ENCODE peak calls at places on chromosome 2, in five cellular contexts. X is activated T-cell treated with anti-CD3 and anti-CD28 coated beads, Interleukin-2, amount 50 U/mL, for 72 hours; K is AG09319; U is stimulated activated CD4-positive, alpha-beta T cell treated with anti-CD3 and anti-CD28 coated beads, TNF-alpha, amount 100 ng/mL, for 4 hours; R is NCI-H774. L is an unnamed sample.

GRCh38 chr2:88880441-88880953 is 189.0 kb downstream of the RPIA start:
- DNase-seq in U (peak), X (peak), R (peak), K (peak), L (peak)

GRCh38 chr2:30899655-30900054 is 92.4 kb upstream of the CAPN13 start:
- DNase-seq in U (no peak), X (no peak), R (no peak), K (no peak), L (no peak)

GRCh38 chr2:127064642-127065250 is 42.2 kb downstream of the BIN1 start:
- DNase-seq in U (peak), R (no peak), X (peak), K (peak), L (peak)

GRCh38 chr2:182616471-182617393 is 99.3 kb upstream of the DNAJC10 start:
- DNase-seq in X (no peak), U (no peak), R (no peak), K (peak), L (no peak)

GRCh38 chr2:164522561-164522981 is 98.7 kb downstream of the GRB14 start:
- DNase-seq in R (no peak), K (no peak), U (no peak), X (no peak), L (no peak)

GRCh38 chr2:216426938-216427337 is 14.7 kb downstream of the SMARCAL1 start:
- DNase-seq in K (no peak), R (no peak), U (no peak), X (no peak), L (no peak)

GRCh38 chr2:230254152-230254881 is 28.8 kb downstream of the SP140 start:
- DNase-seq in U (no peak), X (peak), K (no peak), R (no peak), L (no peak)

GRCh38 chr2:10390369-10390801 is 57.7 kb downstream of the ODC1 start:
- DNase-seq in R (no peak), U (no peak), X (no peak), K (no peak), L (no peak)

GRCh38 chr2:100968146-100969145 is 33.6 kb upstream of the RPL31 start:
- DNase-seq in K (no peak), U (no peak), X (no peak), R (no peak), L (no peak)

GRCh38 chr2:233247744-233248143 is 3.7 kb upstream of the ATG16L1 start:
- DNase-seq in U (peak), X (peak), R (no peak), K (no peak), L (no peak)

GRCh38 chr2:215499330-215499729 is 63.5 kb upstream of the FN1 start:
- DNase-seq in R (no peak), U (no peak), X (no peak), K (no peak), L (no peak)

GRCh38 chr2:53202063-53202462 is 565.5 kb upstream of the CHAC2 start:
- DNase-seq in R (peak), X (no peak), U (no peak), K (peak), L (peak)

GRCh38 chr2:201130524-201131186 is 14.7 kb downstream of the CFLAR start:
- DNase-seq in K (no peak), U (no peak), R (no peak), X (peak), L (peak)

GRCh38 chr2:85741811-85742507 is 11.8 kb upstream of the ATOH8 start:
- DNase-seq in K (peak), R (no peak), X (no peak), U (no peak), L (no peak)

GRCh38 chr2:73920577-73921545 is 5.8 kb upstream of the DGUOK start:
- DNase-seq in K (no peak), X (peak), R (peak), U (no peak), L (peak)

GRCh38 chr2:237326250-237327171 is 87.5 kb downstream of the COL6A3 start:
- DNase-seq in X (no peak), R (no peak), K (no peak), U (no peak), L (no peak)